ENCODE peak calls at places on chromosomes 5 and 9, in nine cellular contexts. M is breast epithelium, O is foreskin fibroblast, N is progenitor cell of endocrine pancreas, G is PC-3, K is A549, L is bronchial epithelial cell, Q is GM06990, D is adrenal gland. T is an unnamed sample.

GRCh38 chr5:33538201-33538600 is 97.4 kb downstream of the TARS1 start:
- DNase-seq in M (no peak), O (no peak), N (no peak), G (no peak), K (no peak), L (no peak), Q (no peak), D (no peak), T (no peak)

GRCh38 chr5:40599676-40600075 is 80.0 kb upstream of the PTGER4 start:
- DNase-seq in M (no peak), O (no peak), N (no peak), G (no peak), K (no peak), L (peak), Q (no peak), D (no peak), T (no peak)

GRCh38 chr5:1480217-1480616 is 35.0 kb upstream of the SLC6A3 start:
- DNase-seq in M (no peak), O (no peak), N (no peak), G (no peak), K (peak), L (no peak), Q (no peak), D (peak), T (no peak)

GRCh38 chr9:14071484-14071883 is 242.5 kb downstream of the NFIB start:
- DNase-seq in M (no peak), O (no peak), N (no peak), G (no peak), K (no peak), L (no peak), Q (no peak), D (no peak), T (no peak)

GRCh38 chr5:154376481-154376880 is 69.3 kb upstream of the SAP30L start:
- DNase-seq in M (no peak), O (no peak), N (no peak), G (no peak), K (no peak), L (no peak), Q (no peak), D (no peak), T (no peak)

GRCh38 chr5:133828727-133829126 is 139.7 kb downstream of the C5orf15 start:
- DNase-seq in M (no peak), O (no peak), N (no peak), G (no peak), K (no peak), L (no peak), Q (no peak), D (no peak), T (no peak)

GRCh38 chr5:131536211-131536826 is 98.7 kb downstream of the RAPGEF6 start:
- DNase-seq in M (no peak), O (peak), N (no peak), G (no peak), K (no peak), L (no peak), Q (peak), D (no peak), T (peak)

GRCh38 chr5:34045996-34046395 is 3.0 kb upstream of the C1QTNF3 start:
- DNase-seq in M (no peak), O (peak), N (no peak), G (peak), K (no peak), L (peak), Q (no peak), D (no peak), T (no peak)

GRCh38 chr5:123124495-123125171 is 35.6 kb downstream of the PRDM6 start:
- DNase-seq in M (no peak), O (no peak), N (no peak), G (no peak), K (no peak), L (no peak), Q (no peak), D (no peak), T (no peak)

GRCh38 chr5:176415240-176416122 is 858 bp downstream of the CLTB start:
- DNase-seq in M (peak), O (peak), N (no peak), G (peak), K (peak), L (peak), Q (peak), D (no peak), T (peak)

GRCh38 chr9:911003-911402 is 65.5 kb upstream of the DMRT3 start:
- DNase-seq in M (no peak), O (no peak), N (no peak), G (no peak), K (no peak), L (no peak), Q (no peak), D (no peak), T (no peak)

GRCh38 chr5:112084149-112084548 is 327.2 kb upstream of the NREP start:
- DNase-seq in M (no peak), O (peak), N (no peak), G (no peak), K (no peak), L (no peak), Q (no peak), D (no peak), T (no peak)

GRCh38 chr9:128494743-128495124 is 9.8 kb upstream of the GLE1 start:
- DNase-seq in M (no peak), O (no peak), N (no peak), G (no peak), K (no peak), L (no peak), Q (no peak), D (no peak), T (no peak)

GRCh38 chr9:128497824-128498610 is 6.5 kb upstream of the GLE1 start:
- DNase-seq in M (no peak), O (no peak), N (no peak), G (no peak), K (no peak), L (no peak), Q (no peak), D (no peak), T (no peak)

GRCh38 chr9:128493424-128493823 is 11.1 kb upstream of the GLE1 start:
- DNase-seq in M (no peak), O (no peak), N (no peak), G (no peak), K (no peak), L (no peak), Q (no peak), D (no peak), T (no peak)

GRCh38 chr9:128494108-128494742 is 10.3 kb upstream of the GLE1 start:
- DNase-seq in M (no peak), O (no peak), N (no peak), G (no peak), K (no peak), L (no peak), Q (no peak), D (peak), T (no peak)

DNA sequence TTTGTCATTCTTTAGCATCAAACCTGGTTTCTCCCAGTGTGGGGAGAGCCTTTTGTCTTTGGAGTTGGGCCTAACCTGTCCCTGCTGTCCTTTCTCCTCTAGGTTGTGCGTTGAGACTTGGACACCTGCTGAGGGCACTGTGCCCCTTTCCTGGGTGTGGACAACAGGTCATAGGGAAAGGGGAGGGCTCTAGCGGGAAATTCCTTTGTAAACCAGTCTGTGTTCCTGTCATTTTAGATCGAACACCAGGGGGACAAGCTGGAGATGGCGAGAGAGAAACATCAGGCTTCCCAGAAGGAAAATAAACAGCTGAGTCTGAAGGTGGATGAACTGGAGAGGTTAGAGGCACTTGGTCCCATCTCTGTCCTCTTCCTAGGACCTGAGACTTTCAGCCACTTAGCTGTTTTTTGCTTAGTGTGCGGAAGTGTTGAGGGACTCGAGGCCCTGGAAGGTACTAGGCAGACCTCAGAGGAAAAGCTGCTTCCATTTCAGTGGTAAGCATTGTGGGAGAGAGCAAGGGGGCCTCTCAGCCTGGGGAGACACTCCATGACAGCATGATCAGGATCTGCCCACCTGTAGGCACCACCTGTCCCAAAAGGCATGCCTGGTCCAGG is 8.6 kb upstream of the GLE1 start:
- DNase-seq in M (no peak), O (no peak), N (no peak), G (peak), K (no peak), L (peak), Q (no peak), D (no peak), T (no peak)
- TF ChIP-seq CTCF in M (no peak), O (no peak), N (no peak), G (peak), K (no peak), L (no peak), Q (no peak), D (no peak), T (no peak)

DNA sequence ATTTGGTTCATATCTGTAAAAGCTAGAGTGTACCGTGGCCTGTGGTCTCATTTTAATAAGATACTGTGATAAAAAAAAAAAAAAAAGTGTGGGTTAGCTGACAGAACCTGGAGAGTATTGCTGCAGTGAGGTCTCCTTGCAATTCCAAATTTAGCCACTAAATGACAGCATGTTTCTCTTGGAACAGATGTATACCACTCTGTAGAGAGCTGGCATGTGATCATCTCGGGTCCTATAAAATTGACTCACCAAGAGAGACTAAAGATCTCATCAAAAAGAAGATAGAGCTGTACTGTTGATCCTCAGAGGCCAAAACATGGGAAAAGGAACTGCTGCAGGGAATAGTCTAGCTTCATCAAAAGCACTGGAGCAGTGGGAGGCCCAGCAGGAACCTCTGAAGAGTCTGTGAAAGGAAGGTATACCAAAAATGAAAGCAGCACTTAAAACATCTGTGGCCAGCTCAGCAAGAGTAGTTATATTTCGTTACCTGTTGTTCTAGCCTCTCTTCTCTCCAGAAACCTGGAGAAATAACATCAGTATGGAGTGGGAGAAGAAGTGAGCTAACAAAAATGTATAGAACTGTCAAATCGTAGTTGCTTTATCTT is 826.8 kb downstream of the EFNA5 start:
- DNase-seq in M (no peak), O (peak), N (no peak), G (peak), K (peak), L (peak), Q (no peak), D (no peak), T (no peak)
- TF ChIP-seq CTCF in M (no peak), O (no peak), N (peak), G (peak), K (peak), L (peak), Q (peak), D (peak), T (no peak)

DNA sequence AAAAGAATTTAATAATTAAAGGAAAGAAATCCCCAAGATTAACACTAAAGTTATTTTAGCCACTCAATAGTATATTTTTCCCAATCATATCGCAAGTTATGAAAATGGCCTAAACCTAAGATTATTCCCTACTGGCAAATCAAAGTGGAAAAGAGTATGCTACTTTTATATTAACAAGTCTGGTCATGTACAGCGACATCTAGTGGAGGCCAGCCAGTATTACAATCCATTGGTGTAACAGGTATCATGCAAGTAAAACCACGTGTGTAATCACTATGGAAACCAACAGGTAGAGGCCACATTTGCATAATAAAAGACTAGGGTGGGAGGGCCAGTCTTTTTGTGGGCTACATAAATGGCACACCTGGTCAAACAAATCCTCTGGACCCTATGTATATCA is 976.4 kb upstream of the CDH9 start:
- DNase-seq in M (no peak), O (no peak), N (no peak), G (peak), K (no peak), L (peak), Q (no peak), D (no peak), T (no peak)
- TF ChIP-seq CTCF in M (no peak), O (no peak), N (peak), G (peak), K (peak), L (peak), Q (peak), D (peak), T (peak)

DNA sequence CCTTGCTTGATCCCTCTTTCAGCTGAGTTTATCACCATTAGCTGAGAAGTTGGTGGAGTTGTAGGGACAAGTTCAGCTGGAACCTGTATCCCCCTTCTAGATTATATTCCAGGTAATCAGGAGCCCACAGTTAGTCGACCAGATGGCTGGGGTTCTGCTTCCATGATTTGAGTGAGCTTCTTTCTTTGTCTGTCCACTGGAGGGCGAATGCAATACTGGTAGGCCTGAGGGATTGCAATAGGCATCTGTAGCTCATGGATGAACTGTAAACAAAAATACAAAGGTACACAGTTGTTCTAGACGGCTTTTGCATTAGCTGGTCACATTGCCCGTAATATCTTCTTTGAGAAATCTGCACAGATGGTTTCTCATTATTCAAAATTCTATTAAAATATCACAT is 88.9 kb downstream of the PCSK5 start:
- DNase-seq in M (no peak), O (peak), N (no peak), G (no peak), K (peak), L (no peak), Q (no peak), D (no peak), T (no peak)
- TF ChIP-seq CTCF in M (no peak), O (peak), N (peak), G (no peak), K (peak), L (peak), Q (peak), D (peak), T (peak)

DNA sequence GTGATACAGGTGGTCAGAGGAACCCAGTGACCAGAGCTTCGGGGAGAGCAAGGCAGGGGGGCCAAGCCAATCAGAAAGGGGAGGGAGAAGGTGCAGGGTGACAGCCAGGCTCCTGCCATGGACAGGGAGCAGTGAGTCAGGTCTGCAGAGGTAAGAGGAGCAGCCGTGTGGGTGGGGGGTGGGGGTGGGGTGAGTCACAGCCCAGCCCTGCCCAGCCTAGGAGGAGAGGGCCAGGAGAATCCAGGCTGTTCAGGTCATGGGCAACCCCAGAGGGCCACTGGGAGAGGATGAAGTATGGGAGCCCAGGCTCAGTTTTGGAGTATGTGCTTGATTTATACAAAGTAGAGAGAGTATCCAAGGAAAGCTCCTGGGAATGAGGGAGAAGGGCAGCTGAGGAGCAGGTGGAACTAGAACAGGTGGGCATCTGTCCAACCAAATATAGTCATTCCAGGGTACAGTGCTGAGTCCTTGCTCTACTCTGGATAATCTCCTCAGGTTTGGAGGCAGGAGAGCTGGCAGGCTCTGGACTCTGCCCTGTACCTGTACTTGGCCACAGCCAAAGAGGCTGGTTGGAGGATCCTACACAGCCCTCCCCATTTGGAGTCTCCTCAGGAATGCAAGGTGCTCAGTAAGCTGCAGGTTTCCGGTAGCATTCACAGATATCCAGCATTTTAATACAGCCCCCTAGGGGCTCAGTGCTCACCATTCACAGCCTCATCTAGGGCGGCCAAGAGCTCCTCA is 1.6 kb downstream of the HBEGF start:
- DNase-seq in M (no peak), O (peak), N (no peak), G (peak), K (peak), L (peak), Q (no peak), D (peak), T (no peak)
- TF ChIP-seq CTCF in M (no peak), O (no peak), N (no peak), G (no peak), K (no peak), L (peak), Q (no peak), D (no peak), T (no peak)

GRCh38 chr9:89481161-89481915 is 16.6 kb downstream of the SEMA4D start:
- DNase-seq in M (no peak), O (no peak), N (no peak), G (no peak), K (no peak), L (no peak), Q (no peak), D (no peak), T (no peak)
- TF ChIP-seq CTCF in M (no peak), O (no peak), N (no peak), G (no peak), K (no peak), L (no peak), Q (no peak), D (no peak), T (no peak)

DNA sequence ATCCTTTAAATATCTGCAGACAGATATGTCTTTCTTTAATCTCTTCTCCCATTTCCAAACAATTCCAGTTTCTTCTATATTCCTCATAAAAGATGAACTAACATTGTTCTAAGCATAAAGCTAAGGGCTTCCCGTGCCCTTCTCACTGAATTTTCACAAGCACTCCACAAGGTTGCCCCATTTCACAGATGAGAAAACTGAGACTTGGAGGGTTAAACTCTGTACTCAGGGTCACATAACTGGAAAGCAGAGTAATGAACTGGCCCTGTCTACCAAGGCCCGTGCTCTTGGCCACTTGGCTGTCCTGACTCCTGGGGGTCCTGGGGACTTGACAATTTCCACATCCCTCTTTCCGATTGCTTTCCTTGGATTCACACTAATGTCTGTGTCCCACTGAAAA is 25.3 kb downstream of the KLF9 start:
- DNase-seq in M (no peak), O (no peak), N (no peak), G (no peak), K (no peak), L (no peak), Q (no peak), D (no peak), T (no peak)
- TF ChIP-seq CTCF in M (no peak), O (no peak), N (no peak), G (no peak), K (no peak), L (no peak), Q (no peak), D (no peak), T (no peak)

GRCh38 chr5:169091396-169091980 is 209.5 kb downstream of the SLIT3 start:
- DNase-seq in M (no peak), O (no peak), N (no peak), G (no peak), K (no peak), L (no peak), Q (no peak), D (no peak), T (no peak)

GRCh38 chr5:169088032-169088726 is 212.8 kb downstream of the SLIT3 start:
- DNase-seq in M (no peak), O (no peak), N (no peak), G (no peak), K (no peak), L (no peak), Q (no peak), D (no peak), T (no peak)

GRCh38 chr5:169085656-169086055 is 215.3 kb downstream of the SLIT3 start:
- DNase-seq in M (no peak), O (no peak), N (no peak), G (no peak), K (no peak), L (peak), Q (no peak), D (no peak), T (no peak)

GRCh38 chr5:169084775-169085566 is 216.0 kb downstream of the SLIT3 start:
- DNase-seq in M (no peak), O (no peak), N (no peak), G (no peak), K (no peak), L (no peak), Q (no peak), D (no peak), T (no peak)

DNA sequence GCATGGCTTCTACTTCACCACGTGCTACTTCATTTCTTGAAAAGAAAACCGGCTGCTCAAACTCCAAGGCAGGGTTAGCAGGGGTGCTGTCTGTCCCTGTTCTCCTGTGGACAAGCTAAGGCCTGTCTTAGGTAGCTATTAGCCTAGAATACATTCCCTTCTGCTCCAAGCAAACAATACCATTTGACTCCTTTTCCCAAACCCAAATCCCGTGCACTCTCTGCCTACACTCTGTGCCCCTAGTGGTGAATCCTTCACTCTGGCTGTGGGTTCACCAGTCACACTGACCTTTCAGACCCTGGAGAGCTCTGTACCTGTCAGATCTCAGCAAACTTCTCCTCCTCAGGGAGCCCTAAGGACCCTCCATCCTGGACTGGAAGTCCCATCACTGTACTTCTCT is 211.6 kb downstream of the SLIT3 start:
- DNase-seq in M (no peak), O (no peak), N (no peak), G (no peak), K (no peak), L (peak), Q (no peak), D (no peak), T (no peak)
- TF ChIP-seq CTCF in M (no peak), O (no peak), N (peak), G (peak), K (no peak), L (peak), Q (no peak), D (no peak), T (no peak)

T was measured in GM10248.